ENCODE peak calls at places on chromosomes 16 and 17, in eight cellular contexts. S is memory B cell; K is activated CD8-positive, alpha-beta T cell treated with anti-CD3 and anti-CD28 coated beads, Interleukin-2, amount 10 ng/mL, durations not matched to agents 7 days and 5 days; X is CD8-positive, alpha-beta T cell; G is IMR-90; A is stimulated activated CD4-positive, alpha-beta T cell treated with anti-CD3 and anti-CD28 coated beads, Interleukin-1b, Interleukin-23, amount 100 ng/mL, for 1 hour; M is neural crest cell; Y is neural progenitor cell. Q is an unnamed sample.

GRCh38 chr17:18167421-18167820 is 16.2 kb upstream of the ALKBH5 start:
- DNase-seq in S (no peak), X (no peak), K (no peak), M (no peak), G (no peak), Y (no peak), A (no peak), Q (no peak)

GRCh38 chr17:1724351-1724868 is at the start of gene WDR81:
- DNase-seq in A (peak), Y (peak), M (peak), S (peak), G (peak), X (peak), K (peak), Q (peak)

GRCh38 chr16:30659507-30660423 is 1.5 kb downstream of the FBRS start:
- DNase-seq in S (peak), Y (peak), A (no peak), K (peak), G (no peak), X (peak), M (no peak), Q (no peak)

GRCh38 chr17:27817731-27818130 is 17.4 kb upstream of the NOS2 start:
- DNase-seq in G (peak), Y (peak), K (no peak), A (no peak), X (no peak), S (no peak), M (no peak), Q (no peak)

GRCh38 chr16:28869201-28869600 is 5.6 kb downstream of the SH2B1 start:
- DNase-seq in K (no peak), S (no peak), G (no peak), X (no peak), Y (no peak), M (no peak), A (no peak), Q (no peak)

GRCh38 chr16:85235988-85236831 is 123.9 kb upstream of the CIBAR2 start:
- DNase-seq in G (no peak), X (no peak), S (no peak), Y (no peak), M (no peak), K (no peak), A (no peak), Q (no peak)

GRCh38 chr17:54754560-54754959 is 146.1 kb upstream of the TOM1L1 start:
- DNase-seq in K (no peak), G (no peak), Y (peak), M (no peak), A (no peak), X (no peak), S (no peak), Q (peak)

GRCh38 chr17:75518201-75518600 is 1.9 kb downstream of the TSEN54 start:
- DNase-seq in Y (no peak), M (no peak), A (no peak), S (no peak), G (no peak), K (peak), X (peak), Q (no peak)

GRCh38 chr16:67399218-67399733 is 6.0 kb upstream of the TPPP3 start:
- DNase-seq in Y (peak), G (no peak), X (peak), K (peak), S (peak), A (no peak), M (peak), Q (peak)

GRCh38 chr17:14149751-14150150 is 80.4 kb downstream of the COX10 start:
- DNase-seq in K (no peak), X (no peak), A (no peak), S (no peak), G (no peak), M (no peak), Y (no peak), Q (no peak)

GRCh38 chr16:4690946-4691665 is 2.3 kb upstream of the NUDT16L1 start:
- DNase-seq in Y (no peak), A (no peak), S (no peak), G (no peak), K (no peak), M (no peak), X (no peak), Q (no peak)

Q was measured in WTC11.